ENCODE peak calls at places on chromosomes 4 and X, in six cellular contexts. T is activated naive CD8-positive, alpha-beta T cell treated with anti-CD3 and anti-CD28 coated beads for 36 hours; F is NCI-H1105; X is substantia nigra; U is amniotic stem cell; R is nephron progenitor cell. G is an unnamed sample.

GRCh38 chr4:99838927-99839326 is 22.3 kb downstream of the DAPP1 start:
- DNase-seq in T (no peak), F (no peak), X (no peak), U (no peak), R (no peak), G (no peak)

GRCh38 chr4:56186808-56187523 is 200.3 kb downstream of the AASDH start:
- DNase-seq in T (no peak), F (no peak), X (no peak), U (no peak), R (peak; percentile 35), G (no peak)

GRCh38 chr4:77473509-77473908 is 132.1 kb upstream of the CXCL13 start:
- DNase-seq in T (no peak), F (no peak), X (no peak), U (no peak), R (no peak), G (no peak)

GRCh38 chrX:37685452-37686347 is at the start of gene XK:
- DNase-seq in T (peak; percentile 51), F (peak; percentile 20), X (peak; percentile 0), U (no peak), R (peak; percentile 57), G (peak; percentile 30)

GRCh38 chrX:9197231-9197630 is 163.3 kb upstream of the FAM9B start:
- DNase-seq in T (no peak), F (no peak), X (no peak), U (no peak), R (no peak), G (no peak)

GRCh38 chr4:95867919-95868318 is 28.0 kb downstream of the PDHA2 start:
- DNase-seq in T (no peak), F (no peak), X (no peak), U (no peak), R (no peak), G (no peak)

GRCh38 chr4:74117024-74117534 is 18.1 kb upstream of the CXCL2 start:
- DNase-seq in T (no peak), F (no peak), X (peak; percentile 56), U (peak; percentile 75), R (no peak), G (peak; percentile 84)

GRCh38 chr4:23369331-23369730 is 520.5 kb downstream of the PPARGC1A start:
- DNase-seq in T (no peak), F (no peak), X (no peak), U (no peak), R (peak; percentile 23), G (no peak)

GRCh38 chr4:25386926-25387325 is 9.9 kb downstream of the ANAPC4 start:
- DNase-seq in T (no peak), F (no peak), X (no peak), U (no peak), R (no peak), G (no peak)

GRCh38 chrX:134520860-134521390 is 61.0 kb downstream of the HPRT1 start:
- DNase-seq in T (no peak), F (peak; percentile 25), X (no peak), U (peak; percentile 39), R (peak; percentile 20), G (peak; percentile 14)

GRCh38 chr4:165477799-165478198 is 99.0 kb downstream of the CPE start:
- DNase-seq in T (no peak), F (no peak), X (no peak), U (no peak), R (no peak), G (no peak)

GRCh38 chr4:3773552-3774001 is 7.4 kb downstream of the ADRA2C start:
- DNase-seq in T (no peak), F (no peak), X (no peak), U (no peak), R (no peak), G (no peak)

GRCh38 chr4:83128235-83128929 is 13.9 kb upstream of the PLAC8 start:
- DNase-seq in T (no peak), F (no peak), X (no peak), U (no peak), R (no peak), G (no peak)

GRCh38 chrX:153456161-153456560 is 10.3 kb upstream of the TREX2 start:
- DNase-seq in T (no peak), F (no peak), X (peak; percentile 31), U (no peak), R (no peak), G (peak; percentile 52)

GRCh38 chrX:121165930-121166359 is 118.5 kb downstream of the GLUD2 start:
- DNase-seq in T (no peak), F (no peak), X (no peak), U (no peak), R (no peak), G (no peak)

GRCh38 chr4:151744614-151745013 is 16.2 kb downstream of the GATB start:
- DNase-seq in T (no peak), F (no peak), X (no peak), U (peak; percentile 65), R (no peak), G (no peak)

GRCh38 chrX:95678679-95679078 is 1006.0 kb upstream of the DIAPH2 start:
- DNase-seq in T (no peak), F (no peak), X (no peak), U (no peak), R (no peak), G (no peak)

GRCh38 chr4:5009796-5010195 is 9.5 kb downstream of the CYTL1 start:
- DNase-seq in T (no peak), F (no peak), X (no peak), U (no peak), R (no peak), G (no peak)

GRCh38 chrX:17014216-17014615 is 67.8 kb downstream of the REPS2 start:
- DNase-seq in T (no peak), F (no peak), X (no peak), U (no peak), R (no peak), G (no peak)

GRCh38 chr4:104491396-104491821 is 3.3 kb downstream of the CXXC4 start:
- DNase-seq in T (peak; percentile 36), F (no peak), X (peak; percentile 13), U (no peak), R (peak; percentile 81), G (peak; percentile 68)

GRCh38 chr4:8646296-8647093 is 53.9 kb downstream of the CPZ start:
- DNase-seq in T (no peak), F (peak; percentile 25), X (no peak), U (no peak), R (peak; percentile 33), G (no peak)

GRCh38 chr4:103306870-103307345 is 108.8 kb upstream of the CENPE start:
- DNase-seq in T (no peak), F (no peak), X (peak; percentile 66), U (no peak), R (peak; percentile 60), G (peak; percentile 84)